ENCODE peak calls at places on chromosomes 16 and 17, in six cellular contexts. One of them, this sample, is unnamed.

GRCh38 chr17:50267074-50267841 is 7.0 kb upstream of the TMEM92 start:
- DNase-seq in hypothalamus: no peak
- DNase-seq in stimulated activated CD4-positive, alpha-beta T cell treated with anti-CD3 and anti-CD28 coated beads, Interleukin-4, amount 100 ng/mL, for 4 hours: no peak
- DNase-seq in activated CD4-positive, CD25-positive, alpha-beta regulatory T cell: no peak
- DNase-seq in activated T-cell treated with anti-CD3 and anti-CD28 coated beads for 1 hour: no peak
- DNase-seq in ovary: peak
- DNase-seq in this sample: no peak

GRCh38 chr16:23155445-23156049 is 6.3 kb upstream of the USP31 start:
- DNase-seq in hypothalamus: no peak
- DNase-seq in stimulated activated CD4-positive, alpha-beta T cell treated with anti-CD3 and anti-CD28 coated beads, Interleukin-4, amount 100 ng/mL, for 4 hours: no peak
- DNase-seq in activated CD4-positive, CD25-positive, alpha-beta regulatory T cell: no peak
- DNase-seq in activated T-cell treated with anti-CD3 and anti-CD28 coated beads for 1 hour: no peak
- DNase-seq in ovary: no peak
- DNase-seq in this sample: no peak

GRCh38 chr16:8816967-8817662 is 19.5 kb downstream of the PMM2 start:
- DNase-seq in hypothalamus: no peak
- DNase-seq in stimulated activated CD4-positive, alpha-beta T cell treated with anti-CD3 and anti-CD28 coated beads, Interleukin-4, amount 100 ng/mL, for 4 hours: no peak
- DNase-seq in activated CD4-positive, CD25-positive, alpha-beta regulatory T cell: no peak
- DNase-seq in activated T-cell treated with anti-CD3 and anti-CD28 coated beads for 1 hour: no peak
- DNase-seq in ovary: no peak
- DNase-seq in this sample: no peak

GRCh38 chr17:343875-344752 is 8.5 kb downstream of the RPH3AL start:
- DNase-seq in hypothalamus: no peak
- DNase-seq in stimulated activated CD4-positive, alpha-beta T cell treated with anti-CD3 and anti-CD28 coated beads, Interleukin-4, amount 100 ng/mL, for 4 hours: no peak
- DNase-seq in activated CD4-positive, CD25-positive, alpha-beta regulatory T cell: no peak
- DNase-seq in activated T-cell treated with anti-CD3 and anti-CD28 coated beads for 1 hour: no peak
- DNase-seq in ovary: no peak
- DNase-seq in this sample: no peak

GRCh38 chr17:83203073-83203471 is 123.7 kb downstream of the METRNL start:
- DNase-seq in hypothalamus: no peak
- DNase-seq in stimulated activated CD4-positive, alpha-beta T cell treated with anti-CD3 and anti-CD28 coated beads, Interleukin-4, amount 100 ng/mL, for 4 hours: no peak
- DNase-seq in activated CD4-positive, CD25-positive, alpha-beta regulatory T cell: no peak
- DNase-seq in activated T-cell treated with anti-CD3 and anti-CD28 coated beads for 1 hour: no peak
- DNase-seq in ovary: peak
- DNase-seq in this sample: no peak

GRCh38 chr17:63571632-63572310 is 21.5 kb downstream of the DCAF7 start:
- DNase-seq in hypothalamus: no peak
- DNase-seq in stimulated activated CD4-positive, alpha-beta T cell treated with anti-CD3 and anti-CD28 coated beads, Interleukin-4, amount 100 ng/mL, for 4 hours: no peak
- DNase-seq in activated CD4-positive, CD25-positive, alpha-beta regulatory T cell: no peak
- DNase-seq in activated T-cell treated with anti-CD3 and anti-CD28 coated beads for 1 hour: no peak
- DNase-seq in ovary: no peak
- DNase-seq in this sample: no peak

GRCh38 chr17:50355701-50356341 is 9.9 kb downstream of the XYLT2 start:
- DNase-seq in hypothalamus: no peak
- DNase-seq in stimulated activated CD4-positive, alpha-beta T cell treated with anti-CD3 and anti-CD28 coated beads, Interleukin-4, amount 100 ng/mL, for 4 hours: no peak
- DNase-seq in activated CD4-positive, CD25-positive, alpha-beta regulatory T cell: no peak
- DNase-seq in activated T-cell treated with anti-CD3 and anti-CD28 coated beads for 1 hour: no peak
- DNase-seq in ovary: no peak
- DNase-seq in this sample: no peak

GRCh38 chr16:86834451-86835035 is 256.2 kb downstream of the FOXL1 start:
- DNase-seq in hypothalamus: no peak
- DNase-seq in stimulated activated CD4-positive, alpha-beta T cell treated with anti-CD3 and anti-CD28 coated beads, Interleukin-4, amount 100 ng/mL, for 4 hours: no peak
- DNase-seq in activated CD4-positive, CD25-positive, alpha-beta regulatory T cell: no peak
- DNase-seq in activated T-cell treated with anti-CD3 and anti-CD28 coated beads for 1 hour: no peak
- DNase-seq in ovary: no peak
- DNase-seq in this sample: no peak

GRCh38 chr16:57264950-57265371 is 19.5 kb downstream of the PLLP start:
- DNase-seq in hypothalamus: no peak
- DNase-seq in stimulated activated CD4-positive, alpha-beta T cell treated with anti-CD3 and anti-CD28 coated beads, Interleukin-4, amount 100 ng/mL, for 4 hours: no peak
- DNase-seq in activated CD4-positive, CD25-positive, alpha-beta regulatory T cell: no peak
- DNase-seq in activated T-cell treated with anti-CD3 and anti-CD28 coated beads for 1 hour: no peak
- DNase-seq in ovary: peak
- DNase-seq in this sample: no peak

GRCh38 chr17:6365187-6365943 is 69.6 kb downstream of the AIPL1 start:
- DNase-seq in hypothalamus: no peak
- DNase-seq in stimulated activated CD4-positive, alpha-beta T cell treated with anti-CD3 and anti-CD28 coated beads, Interleukin-4, amount 100 ng/mL, for 4 hours: no peak
- DNase-seq in activated CD4-positive, CD25-positive, alpha-beta regulatory T cell: no peak
- DNase-seq in activated T-cell treated with anti-CD3 and anti-CD28 coated beads for 1 hour: no peak
- DNase-seq in ovary: no peak
- DNase-seq in this sample: no peak

GRCh38 chr17:40351185-40352043 is 13.1 kb downstream of the GJD3 start:
- DNase-seq in hypothalamus: no peak
- DNase-seq in stimulated activated CD4-positive, alpha-beta T cell treated with anti-CD3 and anti-CD28 coated beads, Interleukin-4, amount 100 ng/mL, for 4 hours: no peak
- DNase-seq in activated CD4-positive, CD25-positive, alpha-beta regulatory T cell: no peak
- DNase-seq in activated T-cell treated with anti-CD3 and anti-CD28 coated beads for 1 hour: no peak
- DNase-seq in ovary: no peak
- DNase-seq in this sample: no peak

GRCh38 chr16:19223235-19223847 is 55.3 kb downstream of the SYT17 start:
- DNase-seq in hypothalamus: no peak
- DNase-seq in stimulated activated CD4-positive, alpha-beta T cell treated with anti-CD3 and anti-CD28 coated beads, Interleukin-4, amount 100 ng/mL, for 4 hours: no peak
- DNase-seq in activated CD4-positive, CD25-positive, alpha-beta regulatory T cell: no peak
- DNase-seq in activated T-cell treated with anti-CD3 and anti-CD28 coated beads for 1 hour: no peak
- DNase-seq in ovary: no peak
- DNase-seq in this sample: no peak

GRCh38 chr16:82888616-82889015 is 261.8 kb downstream of the CDH13 start:
- DNase-seq in hypothalamus: no peak
- DNase-seq in stimulated activated CD4-positive, alpha-beta T cell treated with anti-CD3 and anti-CD28 coated beads, Interleukin-4, amount 100 ng/mL, for 4 hours: no peak
- DNase-seq in activated CD4-positive, CD25-positive, alpha-beta regulatory T cell: no peak
- DNase-seq in activated T-cell treated with anti-CD3 and anti-CD28 coated beads for 1 hour: no peak
- DNase-seq in ovary: no peak
- DNase-seq in this sample: no peak

GRCh38 chr16:22683258-22683657 is 130.7 kb upstream of the HS3ST2 start:
- DNase-seq in hypothalamus: no peak
- DNase-seq in stimulated activated CD4-positive, alpha-beta T cell treated with anti-CD3 and anti-CD28 coated beads, Interleukin-4, amount 100 ng/mL, for 4 hours: no peak
- DNase-seq in activated CD4-positive, CD25-positive, alpha-beta regulatory T cell: no peak
- DNase-seq in activated T-cell treated with anti-CD3 and anti-CD28 coated beads for 1 hour: no peak
- DNase-seq in ovary: no peak
- DNase-seq in this sample: no peak

This sample was measured in amygdala.